ENCODE peak calls at places on chromosomes 13 and 19, in ten cellular contexts. One of them, this sample, is unnamed.

GRCh38 chr13:26344980-26345379 is 91.1 kb downstream of the CDK8 start:
- DNase-seq in Calu3: no peak
- DNase-seq in upper lobe of right lung: no peak
- DNase-seq in EL: peak
- DNase-seq in GM12865: no peak
- DNase-seq in stimulated activated CD8-positive, alpha-beta memory T cell treated with anti-CD3 and anti-CD28 coated beads, Interleukin-15, amount 100 ng/mL, for 4 hours: no peak
- DNase-seq in aorta: no peak
- DNase-seq in AG08396: no peak
- DNase-seq in activated naive CD4-positive, alpha-beta T cell: no peak
- DNase-seq in endothelial cell: no peak
- DNase-seq in this sample: no peak

GRCh38 chr19:9914001-9914314 is 22.4 kb downstream of the OLFM2 start:
- DNase-seq in EL: no peak
- DNase-seq in Calu3: no peak
- DNase-seq in AG08396: peak
- DNase-seq in stimulated activated CD8-positive, alpha-beta memory T cell treated with anti-CD3 and anti-CD28 coated beads, Interleukin-15, amount 100 ng/mL, for 4 hours: no peak
- DNase-seq in upper lobe of right lung: no peak
- DNase-seq in activated naive CD4-positive, alpha-beta T cell: no peak
- DNase-seq in GM12865: no peak
- DNase-seq in aorta: no peak
- DNase-seq in endothelial cell: no peak
- DNase-seq in this sample: no peak

GRCh38 chr13:47076536-47076935 is 179.7 kb upstream of the HTR2A start:
- DNase-seq in GM12865: no peak
- DNase-seq in aorta: no peak
- DNase-seq in activated naive CD4-positive, alpha-beta T cell: no peak
- DNase-seq in EL: peak
- DNase-seq in stimulated activated CD8-positive, alpha-beta memory T cell treated with anti-CD3 and anti-CD28 coated beads, Interleukin-15, amount 100 ng/mL, for 4 hours: no peak
- DNase-seq in endothelial cell: no peak
- DNase-seq in upper lobe of right lung: no peak
- DNase-seq in Calu3: no peak
- DNase-seq in AG08396: no peak
- DNase-seq in this sample: no peak

GRCh38 chr19:51948979-51949378 is 21.7 kb downstream of the ZNF613 start:
- DNase-seq in GM12865: no peak
- DNase-seq in aorta: peak
- DNase-seq in Calu3: no peak
- DNase-seq in endothelial cell: no peak
- DNase-seq in upper lobe of right lung: no peak
- DNase-seq in EL: peak
- DNase-seq in AG08396: peak
- DNase-seq in activated naive CD4-positive, alpha-beta T cell: no peak
- DNase-seq in stimulated activated CD8-positive, alpha-beta memory T cell treated with anti-CD3 and anti-CD28 coated beads, Interleukin-15, amount 100 ng/mL, for 4 hours: no peak
- DNase-seq in this sample: no peak

GRCh38 chr13:109836629-109837607 is 50.5 kb upstream of the IRS2 start:
- DNase-seq in upper lobe of right lung: no peak
- DNase-seq in aorta: no peak
- DNase-seq in activated naive CD4-positive, alpha-beta T cell: no peak
- DNase-seq in GM12865: no peak
- DNase-seq in stimulated activated CD8-positive, alpha-beta memory T cell treated with anti-CD3 and anti-CD28 coated beads, Interleukin-15, amount 100 ng/mL, for 4 hours: no peak
- DNase-seq in EL: no peak
- DNase-seq in endothelial cell: no peak
- DNase-seq in AG08396: no peak
- DNase-seq in Calu3: peak
- DNase-seq in this sample: no peak

GRCh38 chr19:28971011-28971410 is 241.9 kb downstream of the UQCRFS1 start:
- DNase-seq in Calu3: no peak
- DNase-seq in activated naive CD4-positive, alpha-beta T cell: no peak
- DNase-seq in GM12865: no peak
- DNase-seq in EL: peak
- DNase-seq in upper lobe of right lung: no peak
- DNase-seq in endothelial cell: no peak
- DNase-seq in stimulated activated CD8-positive, alpha-beta memory T cell treated with anti-CD3 and anti-CD28 coated beads, Interleukin-15, amount 100 ng/mL, for 4 hours: no peak
- DNase-seq in aorta: no peak
- DNase-seq in AG08396: peak
- DNase-seq in this sample: no peak

GRCh38 chr19:8515317-8515716 is 1.4 kb upstream of the ZNF414 start:
- DNase-seq in activated naive CD4-positive, alpha-beta T cell: peak
- DNase-seq in AG08396: no peak
- DNase-seq in Calu3: no peak
- DNase-seq in EL: no peak
- DNase-seq in GM12865: no peak
- DNase-seq in upper lobe of right lung: peak
- DNase-seq in aorta: no peak
- DNase-seq in endothelial cell: no peak
- DNase-seq in stimulated activated CD8-positive, alpha-beta memory T cell treated with anti-CD3 and anti-CD28 coated beads, Interleukin-15, amount 100 ng/mL, for 4 hours: no peak
- DNase-seq in this sample: no peak

GRCh38 chr19:11538232-11539036 is at the start of gene CNN1:
- DNase-seq in upper lobe of right lung: no peak
- DNase-seq in endothelial cell: peak
- DNase-seq in AG08396: peak
- DNase-seq in activated naive CD4-positive, alpha-beta T cell: no peak
- DNase-seq in Calu3: no peak
- DNase-seq in aorta: peak
- DNase-seq in GM12865: no peak
- DNase-seq in stimulated activated CD8-positive, alpha-beta memory T cell treated with anti-CD3 and anti-CD28 coated beads, Interleukin-15, amount 100 ng/mL, for 4 hours: no peak
- DNase-seq in EL: peak
- DNase-seq in this sample: peak

GRCh38 chr19:15292847-15293582 is 39.3 kb downstream of the BRD4 start:
- DNase-seq in stimulated activated CD8-positive, alpha-beta memory T cell treated with anti-CD3 and anti-CD28 coated beads, Interleukin-15, amount 100 ng/mL, for 4 hours: no peak
- DNase-seq in Calu3: no peak
- DNase-seq in upper lobe of right lung: no peak
- DNase-seq in EL: no peak
- DNase-seq in aorta: no peak
- DNase-seq in GM12865: peak
- DNase-seq in endothelial cell: no peak
- DNase-seq in activated naive CD4-positive, alpha-beta T cell: no peak
- DNase-seq in AG08396: no peak
- DNase-seq in this sample: no peak

GRCh38 chr19:51980116-51980736 is 6.4 kb downstream of the ZNF350 start:
- DNase-seq in aorta: no peak
- DNase-seq in EL: no peak
- DNase-seq in GM12865: no peak
- DNase-seq in endothelial cell: no peak
- DNase-seq in AG08396: no peak
- DNase-seq in stimulated activated CD8-positive, alpha-beta memory T cell treated with anti-CD3 and anti-CD28 coated beads, Interleukin-15, amount 100 ng/mL, for 4 hours: no peak
- DNase-seq in activated naive CD4-positive, alpha-beta T cell: no peak
- DNase-seq in Calu3: no peak
- DNase-seq in upper lobe of right lung: no peak
- DNase-seq in this sample: no peak

GRCh38 chr19:8592231-8593009 is 15.2 kb upstream of the MYO1F start:
- DNase-seq in Calu3: no peak
- DNase-seq in EL: peak
- DNase-seq in activated naive CD4-positive, alpha-beta T cell: peak
- DNase-seq in GM12865: peak
- DNase-seq in stimulated activated CD8-positive, alpha-beta memory T cell treated with anti-CD3 and anti-CD28 coated beads, Interleukin-15, amount 100 ng/mL, for 4 hours: peak
- DNase-seq in AG08396: peak
- DNase-seq in endothelial cell: peak
- DNase-seq in upper lobe of right lung: peak
- DNase-seq in aorta: peak
- DNase-seq in this sample: peak

This sample was measured in coronary artery.